ENCODE peak calls at places on chromosomes 2 and 18, in four cellular contexts. One of them, this sample, is unnamed.

GRCh38 chr2:237475704-237476107 is 11.3 kb upstream of the MLPH start:
- DNase-seq in activated T-cell treated with anti-CD3 and anti-CD28 coated beads, Interleukin-2, amount 50 U/mL, for 24 hours: no peak
- DNase-seq in body of pancreas: peak; percentile 45
- DNase-seq in mammary epithelial cell: peak; percentile 74
- DNase-seq in this sample: no peak

GRCh38 chr2:235232474-235233435 is 261.1 kb upstream of the AGAP1 start:
- DNase-seq in activated T-cell treated with anti-CD3 and anti-CD28 coated beads, Interleukin-2, amount 50 U/mL, for 24 hours: no peak
- DNase-seq in body of pancreas: no peak
- DNase-seq in mammary epithelial cell: no peak
- DNase-seq in this sample: no peak

GRCh38 chr2:112904883-112905282 is 6.1 kb upstream of the IL37 start:
- DNase-seq in mammary epithelial cell: no peak
- DNase-seq in body of pancreas: no peak
- DNase-seq in activated T-cell treated with anti-CD3 and anti-CD28 coated beads, Interleukin-2, amount 50 U/mL, for 24 hours: no peak
- DNase-seq in this sample: no peak

GRCh38 chr2:24334245-24334633 is 26.1 kb downstream of the ITSN2 start:
- DNase-seq in mammary epithelial cell: no peak
- DNase-seq in body of pancreas: no peak
- DNase-seq in activated T-cell treated with anti-CD3 and anti-CD28 coated beads, Interleukin-2, amount 50 U/mL, for 24 hours: no peak
- DNase-seq in this sample: no peak

GRCh38 chr2:176099159-176099736 is 347 bp upstream of the HOXD12 start:
- DNase-seq in mammary epithelial cell: no peak
- DNase-seq in body of pancreas: no peak
- DNase-seq in activated T-cell treated with anti-CD3 and anti-CD28 coated beads, Interleukin-2, amount 50 U/mL, for 24 hours: peak; percentile 29
- DNase-seq in this sample: peak; percentile 52

GRCh38 chr2:147352775-147353381 is 492.0 kb upstream of the ACVR2A start:
- DNase-seq in mammary epithelial cell: no peak
- DNase-seq in activated T-cell treated with anti-CD3 and anti-CD28 coated beads, Interleukin-2, amount 50 U/mL, for 24 hours: no peak
- DNase-seq in body of pancreas: no peak
- DNase-seq in this sample: no peak

GRCh38 chr2:20539133-20539719 is 92.4 kb downstream of the RHOB start:
- DNase-seq in body of pancreas: no peak
- DNase-seq in mammary epithelial cell: no peak
- DNase-seq in activated T-cell treated with anti-CD3 and anti-CD28 coated beads, Interleukin-2, amount 50 U/mL, for 24 hours: no peak
- DNase-seq in this sample: no peak

GRCh38 chr18:52694804-52695203 is 354.8 kb downstream of the DCC start:
- DNase-seq in body of pancreas: no peak
- DNase-seq in mammary epithelial cell: no peak
- DNase-seq in activated T-cell treated with anti-CD3 and anti-CD28 coated beads, Interleukin-2, amount 50 U/mL, for 24 hours: no peak
- DNase-seq in this sample: no peak

GRCh38 chr18:12744103-12744502 is 41.3 kb downstream of the PSMG2 start:
- DNase-seq in mammary epithelial cell: peak; percentile 64
- DNase-seq in body of pancreas: no peak
- DNase-seq in activated T-cell treated with anti-CD3 and anti-CD28 coated beads, Interleukin-2, amount 50 U/mL, for 24 hours: no peak
- DNase-seq in this sample: no peak

GRCh38 chr2:122218596-122218995 is 463.1 kb downstream of the TSN start:
- DNase-seq in body of pancreas: no peak
- DNase-seq in mammary epithelial cell: no peak
- DNase-seq in activated T-cell treated with anti-CD3 and anti-CD28 coated beads, Interleukin-2, amount 50 U/mL, for 24 hours: no peak
- DNase-seq in this sample: no peak

GRCh38 chr18:46856975-46857374 is 60.3 kb downstream of the PIAS2 start:
- DNase-seq in mammary epithelial cell: no peak
- DNase-seq in body of pancreas: no peak
- DNase-seq in activated T-cell treated with anti-CD3 and anti-CD28 coated beads, Interleukin-2, amount 50 U/mL, for 24 hours: no peak
- DNase-seq in this sample: no peak

GRCh38 chr2:120298173-120298835 is 45.7 kb downstream of the RALB start:
- DNase-seq in body of pancreas: no peak
- DNase-seq in mammary epithelial cell: no peak
- DNase-seq in activated T-cell treated with anti-CD3 and anti-CD28 coated beads, Interleukin-2, amount 50 U/mL, for 24 hours: no peak
- DNase-seq in this sample: no peak

GRCh38 chr2:218030409-218031195 is 27.8 kb upstream of the TNS1 start:
- DNase-seq in body of pancreas: no peak
- DNase-seq in mammary epithelial cell: no peak
- DNase-seq in activated T-cell treated with anti-CD3 and anti-CD28 coated beads, Interleukin-2, amount 50 U/mL, for 24 hours: peak; percentile 11
- DNase-seq in this sample: peak; percentile 24

GRCh38 chr2:133240505-133241230 is 327.6 kb downstream of the NCKAP5 start:
- DNase-seq in activated T-cell treated with anti-CD3 and anti-CD28 coated beads, Interleukin-2, amount 50 U/mL, for 24 hours: no peak
- DNase-seq in mammary epithelial cell: no peak
- DNase-seq in body of pancreas: no peak
- DNase-seq in this sample: no peak

GRCh38 chr2:16855183-16855582 is 189.5 kb upstream of the CYRIA start:
- DNase-seq in mammary epithelial cell: no peak
- DNase-seq in activated T-cell treated with anti-CD3 and anti-CD28 coated beads, Interleukin-2, amount 50 U/mL, for 24 hours: no peak
- DNase-seq in body of pancreas: no peak
- DNase-seq in this sample: no peak

GRCh38 chr2:77054938-77055337 is 467.2 kb downstream of the LRRTM4 start:
- DNase-seq in activated T-cell treated with anti-CD3 and anti-CD28 coated beads, Interleukin-2, amount 50 U/mL, for 24 hours: no peak
- DNase-seq in mammary epithelial cell: no peak
- DNase-seq in body of pancreas: no peak
- DNase-seq in this sample: no peak

GRCh38 chr2:227848586-227848985 is 22.8 kb upstream of the DAW1 start:
- DNase-seq in activated T-cell treated with anti-CD3 and anti-CD28 coated beads, Interleukin-2, amount 50 U/mL, for 24 hours: no peak
- DNase-seq in mammary epithelial cell: peak; percentile 82
- DNase-seq in body of pancreas: no peak
- DNase-seq in this sample: no peak

GRCh38 chr2:140600116-140600515 is 1530.7 kb downstream of the LRP1B start:
- DNase-seq in body of pancreas: no peak
- DNase-seq in activated T-cell treated with anti-CD3 and anti-CD28 coated beads, Interleukin-2, amount 50 U/mL, for 24 hours: no peak
- DNase-seq in mammary epithelial cell: peak; percentile 17
- DNase-seq in this sample: no peak

GRCh38 chr2:8571792-8572499 is 109.9 kb upstream of the ID2 start:
- DNase-seq in mammary epithelial cell: no peak
- DNase-seq in body of pancreas: no peak
- DNase-seq in activated T-cell treated with anti-CD3 and anti-CD28 coated beads, Interleukin-2, amount 50 U/mL, for 24 hours: no peak
- DNase-seq in this sample: no peak

GRCh38 chr2:43224571-43225092 is 1.8 kb downstream of the ZFP36L2 start:
- DNase-seq in body of pancreas: peak; percentile 41
- DNase-seq in mammary epithelial cell: no peak
- DNase-seq in activated T-cell treated with anti-CD3 and anti-CD28 coated beads, Interleukin-2, amount 50 U/mL, for 24 hours: no peak
- DNase-seq in this sample: no peak

GRCh38 chr18:66564236-66564635 is 39.7 kb downstream of the CDH19 start:
- DNase-seq in body of pancreas: no peak
- DNase-seq in mammary epithelial cell: no peak
- DNase-seq in activated T-cell treated with anti-CD3 and anti-CD28 coated beads, Interleukin-2, amount 50 U/mL, for 24 hours: no peak
- DNase-seq in this sample: no peak

GRCh38 chr2:59727191-59727590 is 826.3 kb downstream of the BCL11A start:
- DNase-seq in mammary epithelial cell: no peak
- DNase-seq in body of pancreas: no peak
- DNase-seq in activated T-cell treated with anti-CD3 and anti-CD28 coated beads, Interleukin-2, amount 50 U/mL, for 24 hours: no peak
- DNase-seq in this sample: no peak

GRCh38 chr2:51717318-51717717 is 685.4 kb upstream of the NRXN1 start:
- DNase-seq in activated T-cell treated with anti-CD3 and anti-CD28 coated beads, Interleukin-2, amount 50 U/mL, for 24 hours: no peak
- DNase-seq in mammary epithelial cell: peak; percentile 27
- DNase-seq in body of pancreas: no peak
- DNase-seq in this sample: no peak

GRCh38 chr2:233435436-233436190 is 81.3 kb downstream of the DGKD start:
- DNase-seq in mammary epithelial cell: no peak
- DNase-seq in activated T-cell treated with anti-CD3 and anti-CD28 coated beads, Interleukin-2, amount 50 U/mL, for 24 hours: peak; percentile 25
- DNase-seq in body of pancreas: no peak
- DNase-seq in this sample: no peak

GRCh38 chr2:62857139-62857931 is 151.8 kb downstream of the EHBP1 start:
- DNase-seq in activated T-cell treated with anti-CD3 and anti-CD28 coated beads, Interleukin-2, amount 50 U/mL, for 24 hours: no peak
- DNase-seq in mammary epithelial cell: no peak
- DNase-seq in body of pancreas: no peak
- DNase-seq in this sample: no peak

This sample was measured in activated CD8-positive, alpha-beta memory T cell treated with anti-CD3 and anti-CD28 coated beads for 24 hours.